ENCODE peak calls at places on chromosomes 13 and 19, in four cellular contexts. One of them, this sample, is unnamed.

GRCh38 chr19:2813235-2814160 is 6.2 kb upstream of the ZNF554 start:
- DNase-seq in astrocyte: no peak
- DNase-seq in mesendoderm: peak; percentile 32
- DNase-seq in CD8-positive, alpha-beta T cell: no peak
- DNase-seq in this sample: no peak

GRCh38 chr19:15123900-15124299 is 16.7 kb downstream of the SYDE1 start:
- DNase-seq in astrocyte: no peak
- DNase-seq in mesendoderm: no peak
- DNase-seq in CD8-positive, alpha-beta T cell: no peak
- DNase-seq in this sample: no peak

GRCh38 chr13:94199135-94199534 is 280.3 kb downstream of the DCT start:
- DNase-seq in astrocyte: no peak
- DNase-seq in mesendoderm: no peak
- DNase-seq in CD8-positive, alpha-beta T cell: no peak
- DNase-seq in this sample: no peak

GRCh38 chr19:39307233-39307821 is 11.1 kb downstream of the IFNL1 start:
- DNase-seq in astrocyte: no peak
- DNase-seq in mesendoderm: peak; percentile 62
- DNase-seq in CD8-positive, alpha-beta T cell: no peak
- DNase-seq in this sample: no peak

GRCh38 chr19:38727868-38728660 is 16.2 kb downstream of the CAPN12 start:
- DNase-seq in astrocyte: no peak
- DNase-seq in mesendoderm: peak; percentile 56
- DNase-seq in CD8-positive, alpha-beta T cell: no peak
- DNase-seq in this sample: no peak

GRCh38 chr13:87084192-87084591 is 587.0 kb upstream of the SLITRK5 start:
- DNase-seq in astrocyte: no peak
- DNase-seq in mesendoderm: peak; percentile 62
- DNase-seq in CD8-positive, alpha-beta T cell: no peak
- DNase-seq in this sample: no peak

GRCh38 chr19:839146-839872 is 1.5 kb upstream of the PRTN3 start:
- DNase-seq in astrocyte: no peak
- DNase-seq in mesendoderm: no peak
- DNase-seq in CD8-positive, alpha-beta T cell: no peak
- DNase-seq in this sample: no peak

GRCh38 chr13:25095862-25096453 is at the start of gene PABPC3:
- DNase-seq in astrocyte: no peak
- DNase-seq in mesendoderm: no peak
- DNase-seq in CD8-positive, alpha-beta T cell: no peak
- DNase-seq in this sample: peak; percentile 33

GRCh38 chr19:33067121-33067520 is 2.4 kb upstream of the RHPN2 start:
- DNase-seq in astrocyte: no peak
- DNase-seq in mesendoderm: no peak
- DNase-seq in CD8-positive, alpha-beta T cell: no peak
- DNase-seq in this sample: no peak

GRCh38 chr19:336067-336614 is 8.5 kb downstream of the MIER2 start:
- DNase-seq in astrocyte: no peak
- DNase-seq in mesendoderm: no peak
- DNase-seq in CD8-positive, alpha-beta T cell: no peak
- DNase-seq in this sample: no peak

GRCh38 chr13:39930544-39931444 is 275.3 kb downstream of the COG6 start:
- DNase-seq in astrocyte: no peak
- DNase-seq in mesendoderm: no peak
- DNase-seq in CD8-positive, alpha-beta T cell: no peak
- DNase-seq in this sample: no peak

GRCh38 chr13:105925496-105925895 is 610.0 kb downstream of the EFNB2 start:
- DNase-seq in astrocyte: peak; percentile 81
- DNase-seq in mesendoderm: no peak
- DNase-seq in CD8-positive, alpha-beta T cell: no peak
- DNase-seq in this sample: peak; percentile 86

GRCh38 chr19:6952956-6953355 is 65.6 kb downstream of the ADGRE1 start:
- DNase-seq in astrocyte: no peak
- DNase-seq in mesendoderm: no peak
- DNase-seq in CD8-positive, alpha-beta T cell: no peak
- DNase-seq in this sample: no peak

GRCh38 chr19:33199441-33200265 is 5.5 kb downstream of the LRP3 start:
- DNase-seq in astrocyte: no peak
- DNase-seq in mesendoderm: peak; percentile 13
- DNase-seq in CD8-positive, alpha-beta T cell: no peak
- DNase-seq in this sample: no peak

GRCh38 chr13:41802684-41803554 is 158.0 kb downstream of the VWA8 start:
- DNase-seq in astrocyte: peak; percentile 84
- DNase-seq in mesendoderm: peak; percentile 1
- DNase-seq in CD8-positive, alpha-beta T cell: no peak
- DNase-seq in this sample: peak; percentile 73

GRCh38 chr19:10830941-10831779 is 4.9 kb downstream of the TMED1 start:
- DNase-seq in astrocyte: no peak
- DNase-seq in mesendoderm: no peak
- DNase-seq in CD8-positive, alpha-beta T cell: no peak
- DNase-seq in this sample: no peak

GRCh38 chr19:41548954-41549688 is 26.8 kb upstream of the CEACAM21 start:
- DNase-seq in astrocyte: no peak
- DNase-seq in mesendoderm: peak; percentile 79
- DNase-seq in CD8-positive, alpha-beta T cell: peak; percentile 82
- DNase-seq in this sample: no peak

GRCh38 chr19:4587527-4587926 is 28.0 kb upstream of the SEMA6B start:
- DNase-seq in astrocyte: no peak
- DNase-seq in mesendoderm: no peak
- DNase-seq in CD8-positive, alpha-beta T cell: no peak
- DNase-seq in this sample: no peak

GRCh38 chr13:101492251-101492910 is 39.9 kb downstream of the ITGBL1 start:
- DNase-seq in astrocyte: peak; percentile 59
- DNase-seq in mesendoderm: no peak
- DNase-seq in CD8-positive, alpha-beta T cell: no peak
- DNase-seq in this sample: peak; percentile 41
- H3K4me3 ChIP-seq in astrocyte: no peak overlapping the region
- H3K4me3 ChIP-seq in mesendoderm: no peak overlapping the region
- H3K4me3 ChIP-seq in CD8-positive, alpha-beta T cell: no peak overlapping the region
- H3K4me3 ChIP-seq in this sample: no peak overlapping the region

GRCh38 chr19:57421037-57421436 is 10.1 kb downstream of the ZNF17 start:
- DNase-seq in astrocyte: no peak
- DNase-seq in mesendoderm: no peak
- DNase-seq in CD8-positive, alpha-beta T cell: no peak
- DNase-seq in this sample: no peak
- H3K4me3 ChIP-seq in astrocyte: no peak overlapping the region
- H3K4me3 ChIP-seq in mesendoderm: no peak overlapping the region
- H3K4me3 ChIP-seq in CD8-positive, alpha-beta T cell: no peak overlapping the region
- H3K4me3 ChIP-seq in this sample: no peak overlapping the region

GRCh38 chr19:37466798-37467607 is at the start of gene ZNF569:
- DNase-seq in astrocyte: peak; percentile 95
- DNase-seq in mesendoderm: peak; percentile 98
- DNase-seq in CD8-positive, alpha-beta T cell: peak; percentile 83
- DNase-seq in this sample: peak; percentile 91

GRCh38 chr19:37468961-37469777 is at the start of gene ZNF570:
- DNase-seq in astrocyte: peak; percentile 80
- DNase-seq in mesendoderm: peak; percentile 94
- DNase-seq in CD8-positive, alpha-beta T cell: peak; percentile 87
- DNase-seq in this sample: peak; percentile 88

GRCh38 chr19:37472165-37472564 is 3.0 kb downstream of the ZNF570 start:
- DNase-seq in astrocyte: no peak
- DNase-seq in mesendoderm: no peak
- DNase-seq in CD8-positive, alpha-beta T cell: no peak
- DNase-seq in this sample: no peak

GRCh38 chr19:37467608-37468090 is 405 bp upstream of the ZNF569 start:
- DNase-seq in astrocyte: no peak
- DNase-seq in mesendoderm: no peak
- DNase-seq in CD8-positive, alpha-beta T cell: no peak
- DNase-seq in this sample: no peak

GRCh38 chr19:37470216-37470615 is 1.1 kb downstream of the ZNF570 start:
- DNase-seq in astrocyte: no peak
- DNase-seq in mesendoderm: no peak
- DNase-seq in CD8-positive, alpha-beta T cell: no peak
- DNase-seq in this sample: no peak
- H3K4me3 ChIP-seq in astrocyte: peak overlapping the region; percentile 97
- H3K4me3 ChIP-seq in mesendoderm: no peak overlapping the region
- H3K4me3 ChIP-seq in CD8-positive, alpha-beta T cell: peak overlapping the region; percentile 64
- H3K4me3 ChIP-seq in this sample: peak overlapping the region; percentile 86

DNA sequence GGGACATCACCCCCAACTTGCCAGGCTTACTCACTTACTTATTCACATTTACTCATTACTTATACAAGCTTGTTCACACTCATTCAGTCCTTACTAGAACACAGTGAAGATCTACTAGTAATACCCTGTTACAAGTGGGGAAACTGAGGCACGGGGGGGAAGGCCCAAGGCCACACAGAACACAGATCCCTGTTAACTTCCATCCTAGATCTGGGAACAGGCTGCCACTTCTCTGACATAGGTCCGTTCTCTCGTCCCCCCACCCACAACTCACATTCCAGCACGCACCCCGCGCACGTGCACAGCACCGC is 1.5 kb upstream of the NRTN start:
- DNase-seq in astrocyte: no peak
- DNase-seq in mesendoderm: no peak
- DNase-seq in CD8-positive, alpha-beta T cell: no peak
- DNase-seq in this sample: no peak
- H3K4me3 ChIP-seq in astrocyte: no peak overlapping the region
- H3K4me3 ChIP-seq in mesendoderm: no peak overlapping the region
- H3K4me3 ChIP-seq in CD8-positive, alpha-beta T cell: peak overlapping the region; percentile 61
- H3K4me3 ChIP-seq in this sample: peak overlapping the region; percentile 38

GRCh38 chr19:52322429-52322828 is 13.6 kb upstream of the ZNF610 start:
- DNase-seq in astrocyte: no peak
- DNase-seq in mesendoderm: no peak
- DNase-seq in CD8-positive, alpha-beta T cell: no peak
- DNase-seq in this sample: no peak
- H3K4me3 ChIP-seq in astrocyte: no peak overlapping the region
- H3K4me3 ChIP-seq in mesendoderm: peak overlapping the region; percentile 42
- H3K4me3 ChIP-seq in CD8-positive, alpha-beta T cell: peak overlapping the region; percentile 16
- H3K4me3 ChIP-seq in this sample: no peak overlapping the region

DNA sequence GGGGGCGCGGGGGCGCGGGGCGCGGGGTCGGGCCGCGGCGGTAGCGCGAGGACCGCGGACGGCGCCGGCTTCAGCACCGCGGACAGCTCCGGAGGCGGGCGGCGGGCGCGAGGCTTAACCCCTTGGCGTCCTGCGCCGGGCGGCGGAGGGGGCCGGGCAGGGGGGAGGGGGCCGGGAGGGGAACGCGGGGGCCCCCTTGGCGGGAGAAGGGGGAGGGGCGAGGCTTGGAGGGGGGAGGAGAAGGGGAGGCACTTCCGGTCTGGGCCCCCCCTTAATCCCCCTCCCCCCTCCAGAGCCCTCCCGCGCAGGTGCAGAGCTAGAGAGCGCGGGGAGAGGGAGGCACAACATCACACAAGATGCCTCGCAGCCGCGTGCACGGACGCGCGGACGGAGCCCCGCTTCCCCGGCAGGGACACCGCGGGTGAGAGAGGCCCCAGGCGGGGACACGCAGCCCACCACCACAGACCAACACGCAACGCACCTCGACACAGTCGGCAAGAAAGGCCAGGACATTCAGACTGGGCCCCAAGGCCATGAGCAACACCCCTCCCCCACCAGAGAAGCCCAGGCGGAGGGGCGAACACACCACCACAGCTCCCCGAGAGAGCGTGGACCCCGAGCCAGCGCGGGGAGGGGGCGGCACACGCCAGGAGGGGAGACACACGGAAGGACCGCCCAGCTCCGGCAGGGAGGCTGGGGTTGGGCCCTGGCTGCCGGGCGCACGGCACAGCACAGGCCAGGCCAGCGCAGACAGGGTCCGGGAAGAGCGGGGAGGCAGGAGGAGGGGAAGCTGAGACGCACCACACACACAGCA is 24.1 kb downstream of the SHANK1 start:
- DNase-seq in astrocyte: no peak
- DNase-seq in mesendoderm: no peak
- DNase-seq in CD8-positive, alpha-beta T cell: peak; percentile 33
- DNase-seq in this sample: no peak
- H3K4me3 ChIP-seq in astrocyte: no peak overlapping the region
- H3K4me3 ChIP-seq in mesendoderm: no peak overlapping the region
- H3K4me3 ChIP-seq in CD8-positive, alpha-beta T cell: no peak overlapping the region
- H3K4me3 ChIP-seq in this sample: no peak overlapping the region

GRCh38 chr13:98975822-98976261 is 2.0 kb downstream of the DOCK9 start:
- DNase-seq in astrocyte: no peak
- DNase-seq in mesendoderm: peak; percentile 79
- DNase-seq in CD8-positive, alpha-beta T cell: no peak
- DNase-seq in this sample: no peak

GRCh38 chr13:98977568-98978270 is at the start of gene DOCK9:
- DNase-seq in astrocyte: peak; percentile 80
- DNase-seq in mesendoderm: peak; percentile 57
- DNase-seq in CD8-positive, alpha-beta T cell: no peak
- DNase-seq in this sample: peak; percentile 33

GRCh38 chr13:98976338-98976737 is 1.5 kb downstream of the DOCK9 start:
- DNase-seq in astrocyte: peak; percentile 51
- DNase-seq in mesendoderm: no peak
- DNase-seq in CD8-positive, alpha-beta T cell: no peak
- DNase-seq in this sample: peak; percentile 12

GRCh38 chr13:98978280-98978679 is 416 bp upstream of the DOCK9 start:
- DNase-seq in astrocyte: peak; percentile 97
- DNase-seq in mesendoderm: no peak
- DNase-seq in CD8-positive, alpha-beta T cell: no peak
- DNase-seq in this sample: peak; percentile 77

GRCh38 chr13:98976941-98977340 is 923 bp downstream of the DOCK9 start:
- DNase-seq in astrocyte: peak; percentile 59
- DNase-seq in mesendoderm: no peak
- DNase-seq in CD8-positive, alpha-beta T cell: no peak
- DNase-seq in this sample: no peak
- H3K4me3 ChIP-seq in astrocyte: peak overlapping the region; percentile 62
- H3K4me3 ChIP-seq in mesendoderm: no peak overlapping the region
- H3K4me3 ChIP-seq in CD8-positive, alpha-beta T cell: no peak overlapping the region
- H3K4me3 ChIP-seq in this sample: peak overlapping the region; percentile 45

GRCh38 chr19:18700501-18701249 is 17.2 kb downstream of the CRTC1 start:
- DNase-seq in astrocyte: peak; percentile 36
- DNase-seq in mesendoderm: peak; percentile 65
- DNase-seq in CD8-positive, alpha-beta T cell: peak; percentile 73
- DNase-seq in this sample: peak; percentile 78
- H3K4me3 ChIP-seq in astrocyte: peak overlapping the region; percentile 55
- H3K4me3 ChIP-seq in mesendoderm: no peak overlapping the region
- H3K4me3 ChIP-seq in CD8-positive, alpha-beta T cell: peak overlapping the region; percentile 82
- H3K4me3 ChIP-seq in this sample: peak overlapping the region; percentile 33

GRCh38 chr13:74290324-74290773 is 156.1 kb upstream of the KLF12 start:
- DNase-seq in astrocyte: peak; percentile 100
- DNase-seq in mesendoderm: peak; percentile 97
- DNase-seq in CD8-positive, alpha-beta T cell: peak; percentile 44
- DNase-seq in this sample: no peak
- H3K4me3 ChIP-seq in astrocyte: peak overlapping the region; percentile 5
- H3K4me3 ChIP-seq in mesendoderm: no peak overlapping the region
- H3K4me3 ChIP-seq in CD8-positive, alpha-beta T cell: no peak overlapping the region
- H3K4me3 ChIP-seq in this sample: no peak overlapping the region